ENCODE peak calls at places on chromosomes 6 and 20, in eight cellular contexts. One of them, this sample, is unnamed.

GRCh38 chr20:24668791-24669190 is 199.4 kb downstream of the SYNDIG1 start:
- DNase-seq in activated CD8-positive, alpha-beta memory T cell treated with anti-CD3 and anti-CD28 coated beads, Interleukin-2, amount 50 U/mL, for 4 hours: no peak
- DNase-seq in DMS153: no peak
- DNase-seq in activated naive CD4-positive, alpha-beta T cell: no peak
- DNase-seq in COR-L47: no peak
- DNase-seq in brain microvascular endothelial cell: no peak
- DNase-seq in progenitor cell of endocrine pancreas: no peak
- DNase-seq in upper lobe of right lung: no peak
- DNase-seq in this sample: no peak

GRCh38 chr20:48740269-48740603 is 87.6 kb downstream of the PREX1 start:
- DNase-seq in brain microvascular endothelial cell: no peak
- DNase-seq in activated naive CD4-positive, alpha-beta T cell: no peak
- DNase-seq in DMS153: no peak
- DNase-seq in progenitor cell of endocrine pancreas: no peak
- DNase-seq in COR-L47: no peak
- DNase-seq in activated CD8-positive, alpha-beta memory T cell treated with anti-CD3 and anti-CD28 coated beads, Interleukin-2, amount 50 U/mL, for 4 hours: no peak
- DNase-seq in upper lobe of right lung: no peak
- DNase-seq in this sample: no peak

GRCh38 chr6:49606696-49607390 is 29.8 kb downstream of the RHAG start:
- DNase-seq in upper lobe of right lung: no peak
- DNase-seq in activated naive CD4-positive, alpha-beta T cell: no peak
- DNase-seq in COR-L47: peak
- DNase-seq in progenitor cell of endocrine pancreas: no peak
- DNase-seq in activated CD8-positive, alpha-beta memory T cell treated with anti-CD3 and anti-CD28 coated beads, Interleukin-2, amount 50 U/mL, for 4 hours: no peak
- DNase-seq in DMS153: peak
- DNase-seq in brain microvascular endothelial cell: peak
- DNase-seq in this sample: peak

GRCh38 chr6:159875194-159875593 is 15.6 kb upstream of the MAS1 start:
- DNase-seq in progenitor cell of endocrine pancreas: no peak
- DNase-seq in activated naive CD4-positive, alpha-beta T cell: no peak
- DNase-seq in activated CD8-positive, alpha-beta memory T cell treated with anti-CD3 and anti-CD28 coated beads, Interleukin-2, amount 50 U/mL, for 4 hours: no peak
- DNase-seq in COR-L47: no peak
- DNase-seq in DMS153: peak
- DNase-seq in brain microvascular endothelial cell: no peak
- DNase-seq in upper lobe of right lung: no peak
- DNase-seq in this sample: no peak

GRCh38 chr6:31528821-31529328 is at the start of gene MCCD1:
- DNase-seq in COR-L47: no peak
- DNase-seq in DMS153: no peak
- DNase-seq in progenitor cell of endocrine pancreas: no peak
- DNase-seq in upper lobe of right lung: no peak
- DNase-seq in activated naive CD4-positive, alpha-beta T cell: no peak
- DNase-seq in activated CD8-positive, alpha-beta memory T cell treated with anti-CD3 and anti-CD28 coated beads, Interleukin-2, amount 50 U/mL, for 4 hours: no peak
- DNase-seq in brain microvascular endothelial cell: no peak
- DNase-seq in this sample: no peak

GRCh38 chr20:58621906-58622548 is 29.1 kb upstream of the STX16 start:
- DNase-seq in activated naive CD4-positive, alpha-beta T cell: no peak
- DNase-seq in brain microvascular endothelial cell: no peak
- DNase-seq in activated CD8-positive, alpha-beta memory T cell treated with anti-CD3 and anti-CD28 coated beads, Interleukin-2, amount 50 U/mL, for 4 hours: no peak
- DNase-seq in DMS153: no peak
- DNase-seq in upper lobe of right lung: no peak
- DNase-seq in progenitor cell of endocrine pancreas: no peak
- DNase-seq in COR-L47: no peak
- DNase-seq in this sample: no peak

GRCh38 chr20:35273449-35274171 is 4.3 kb downstream of the MMP24OS start:
- DNase-seq in progenitor cell of endocrine pancreas: no peak
- DNase-seq in DMS153: no peak
- DNase-seq in activated naive CD4-positive, alpha-beta T cell: no peak
- DNase-seq in activated CD8-positive, alpha-beta memory T cell treated with anti-CD3 and anti-CD28 coated beads, Interleukin-2, amount 50 U/mL, for 4 hours: no peak
- DNase-seq in COR-L47: no peak
- DNase-seq in upper lobe of right lung: peak
- DNase-seq in brain microvascular endothelial cell: no peak
- DNase-seq in this sample: no peak

GRCh38 chr6:24495516-24495847 is 713 bp downstream of the ALDH5A1 start:
- DNase-seq in upper lobe of right lung: peak
- DNase-seq in brain microvascular endothelial cell: peak
- DNase-seq in COR-L47: peak
- DNase-seq in activated naive CD4-positive, alpha-beta T cell: peak
- DNase-seq in DMS153: no peak
- DNase-seq in progenitor cell of endocrine pancreas: peak
- DNase-seq in activated CD8-positive, alpha-beta memory T cell treated with anti-CD3 and anti-CD28 coated beads, Interleukin-2, amount 50 U/mL, for 4 hours: peak
- DNase-seq in this sample: peak

GRCh38 chr6:43150051-43150751 is 20.9 kb upstream of the SRF start:
- DNase-seq in COR-L47: no peak
- DNase-seq in activated naive CD4-positive, alpha-beta T cell: no peak
- DNase-seq in upper lobe of right lung: no peak
- DNase-seq in activated CD8-positive, alpha-beta memory T cell treated with anti-CD3 and anti-CD28 coated beads, Interleukin-2, amount 50 U/mL, for 4 hours: no peak
- DNase-seq in brain microvascular endothelial cell: no peak
- DNase-seq in progenitor cell of endocrine pancreas: no peak
- DNase-seq in DMS153: no peak
- DNase-seq in this sample: no peak

GRCh38 chr6:166942393-166943168 is 13.8 kb downstream of the RNASET2 start:
- DNase-seq in activated naive CD4-positive, alpha-beta T cell: peak
- DNase-seq in COR-L47: no peak
- DNase-seq in DMS153: no peak
- DNase-seq in progenitor cell of endocrine pancreas: no peak
- DNase-seq in upper lobe of right lung: no peak
- DNase-seq in activated CD8-positive, alpha-beta memory T cell treated with anti-CD3 and anti-CD28 coated beads, Interleukin-2, amount 50 U/mL, for 4 hours: no peak
- DNase-seq in brain microvascular endothelial cell: no peak
- DNase-seq in this sample: no peak